ENCODE peak calls at places on chromosomes 6 and 20, in seven cellular contexts. T, J, B, U, C, K and M are unnamed samples.

GRCh38 chr20:56826306-56826970 is 197.3 kb downstream of the TFAP2C start:
- DNase-seq in B (no peak), T (no peak), C (no peak), U (no peak), K (no peak), J (no peak), M (no peak)

GRCh38 chr6:167717867-167718266 is 108.8 kb upstream of the AFDN start:
- DNase-seq in C (no peak), U (no peak), J (no peak), K (no peak), T (no peak), B (no peak), M (no peak)

GRCh38 chr6:148457137-148457842 is 114.7 kb downstream of the SASH1 start:
- DNase-seq in U (no peak), B (no peak), K (no peak), J (no peak), C (no peak), T (no peak), M (no peak)

GRCh38 chr6:112274774-112275173 is 20.4 kb upstream of the LAMA4 start:
- DNase-seq in K (no peak), B (no peak), J (no peak), C (no peak), T (no peak), U (no peak), M (no peak)

GRCh38 chr6:32462609-32463008 is 22.9 kb downstream of the HLA-DRA start:
- DNase-seq in U (no peak), K (no peak), C (no peak), J (no peak), B (no peak), T (no peak), M (no peak)

GRCh38 chr6:159981591-159982245 is 12.8 kb downstream of the IGF2R start:
- DNase-seq in T (no peak), B (no peak), C (no peak), U (no peak), K (no peak), J (peak; percentile 77), M (no peak)

GRCh38 chr6:142907544-142907943 is 37.4 kb downstream of the HIVEP2 start:
- DNase-seq in J (no peak), T (no peak), K (no peak), U (no peak), B (no peak), C (no peak), M (no peak)

GRCh38 chr6:74015427-74015826 is 319.4 kb downstream of the CD109 start:
- DNase-seq in C (no peak), J (no peak), U (no peak), K (no peak), T (no peak), B (no peak), M (no peak)

GRCh38 chr6:163944897-163945296 is 530.4 kb downstream of the QKI start:
- DNase-seq in J (no peak), C (no peak), T (no peak), U (peak; percentile 52), B (no peak), K (no peak), M (no peak)

GRCh38 chr6:16038938-16039337 is 89.9 kb upstream of the MYLIP start:
- DNase-seq in C (no peak), U (no peak), T (no peak), K (no peak), B (no peak), J (no peak), M (no peak)

GRCh38 chr6:11350294-11350693 is 117.8 kb upstream of the NEDD9 start:
- DNase-seq in J (no peak), K (no peak), C (no peak), T (no peak), B (no peak), U (no peak), M (no peak)

GRCh38 chr6:4039348-4039747 is 39.6 kb downstream of the FAM217A start:
- DNase-seq in U (no peak), K (no peak), J (no peak), T (no peak), C (no peak), B (no peak), M (no peak)

GRCh38 chr20:24584538-24585356 is 115.3 kb downstream of the SYNDIG1 start:
- DNase-seq in J (no peak), K (no peak), B (peak; percentile 23), U (peak; percentile 40), C (no peak), T (no peak), M (no peak)

GRCh38 chr20:35151739-35152138 is 4.6 kb upstream of the EDEM2 start:
- DNase-seq in U (no peak), C (no peak), K (no peak), B (no peak), T (no peak), J (no peak), M (no peak)

GRCh38 chr6:163984446-163984936 is 570.0 kb downstream of the QKI start:
- DNase-seq in T (no peak), B (no peak), K (no peak), U (no peak), C (no peak), J (no peak), M (no peak)

GRCh38 chr6:166438211-166438861 is 55.6 kb upstream of the MPC1 start:
- DNase-seq in T (no peak), K (no peak), C (no peak), B (no peak), U (no peak), J (no peak), M (no peak)

GRCh38 chr20:61899971-61900370 is 165.7 kb downstream of the TAF4 start:
- DNase-seq in C (no peak), B (no peak), U (peak; percentile 9), K (no peak), T (no peak), J (no peak), M (no peak)

GRCh38 chr20:57128051-57128757 is 138.2 kb downstream of the BMP7 start:
- DNase-seq in T (no peak), B (no peak), J (no peak), K (no peak), U (peak; percentile 52), C (no peak), M (no peak)

GRCh38 chr6:19838442-19839236 is 1.5 kb downstream of the ID4 start:
- DNase-seq in K (no peak), T (peak; percentile 9), C (no peak), J (peak; percentile 31), B (no peak), U (no peak), M (no peak)

GRCh38 chr6:108874470-108875160 is 26.4 kb downstream of the ARMC2 start:
- DNase-seq in K (no peak), U (no peak), C (no peak), T (no peak), J (no peak), B (no peak), M (peak; percentile 26)

GRCh38 chr6:36249010-36249409 is 20.9 kb upstream of the PNPLA1 start:
- DNase-seq in J (peak; percentile 24), B (peak; percentile 31), C (no peak), U (no peak), K (no peak), T (peak; percentile 31), M (no peak)

GRCh38 chr6:3356824-3357420 is 98.2 kb downstream of the PSMG4 start:
- DNase-seq in C (no peak), B (no peak), U (no peak), T (no peak), J (no peak), K (no peak), M (no peak)

GRCh38 chr6:116011520-116011919 is 49.2 kb downstream of the FRK start:
- DNase-seq in T (no peak), C (no peak), K (no peak), J (no peak), B (no peak), U (no peak), M (no peak)

GRCh38 chr6:69936674-69937363 is 70.5 kb downstream of the COL19A1 start:
- DNase-seq in C (no peak), K (no peak), B (no peak), J (no peak), T (no peak), U (no peak), M (no peak)

GRCh38 chr20:11686900-11687543 is 230.7 kb upstream of the BTBD3 start:
- DNase-seq in B (no peak), K (no peak), U (peak; percentile 16), T (no peak), C (no peak), J (peak; percentile 8), M (no peak)

GRCh38 chr6:149118737-149119653 is 198.5 kb upstream of the TAB2 start:
- DNase-seq in T (no peak), J (no peak), C (no peak), K (no peak), U (no peak), B (no peak), M (no peak)